ENCODE peak calls at places on chromosomes 13 and 19, in four cellular contexts. One of them, this sample, is unnamed.

GRCh38 chr13:59458908-59459579 is 704.7 kb downstream of the DIAPH3 start:
- DNase-seq in activated CD8-positive, alpha-beta T cell treated with anti-CD3 and anti-CD28 coated beads, Interleukin-2, amount 10 ng/mL, durations not matched to agents 7 days and 5 days: no peak
- DNase-seq in posterior cingulate gyrus: no peak
- DNase-seq in CD4-positive, alpha-beta T cell: no peak
- DNase-seq in this sample: no peak

GRCh38 chr13:111480976-111481375 is 160.5 kb downstream of the TEX29 start:
- DNase-seq in activated CD8-positive, alpha-beta T cell treated with anti-CD3 and anti-CD28 coated beads, Interleukin-2, amount 10 ng/mL, durations not matched to agents 7 days and 5 days: no peak
- DNase-seq in posterior cingulate gyrus: no peak
- DNase-seq in CD4-positive, alpha-beta T cell: no peak
- DNase-seq in this sample: peak; percentile 97

GRCh38 chr13:99045396-99045795 is 67.5 kb upstream of the DOCK9 start:
- DNase-seq in activated CD8-positive, alpha-beta T cell treated with anti-CD3 and anti-CD28 coated beads, Interleukin-2, amount 10 ng/mL, durations not matched to agents 7 days and 5 days: no peak
- DNase-seq in posterior cingulate gyrus: no peak
- DNase-seq in CD4-positive, alpha-beta T cell: no peak
- DNase-seq in this sample: no peak

GRCh38 chr13:113932060-113932459 is 41.8 kb downstream of the C13orf46 start:
- DNase-seq in activated CD8-positive, alpha-beta T cell treated with anti-CD3 and anti-CD28 coated beads, Interleukin-2, amount 10 ng/mL, durations not matched to agents 7 days and 5 days: no peak
- DNase-seq in posterior cingulate gyrus: no peak
- DNase-seq in CD4-positive, alpha-beta T cell: no peak
- DNase-seq in this sample: no peak

GRCh38 chr13:71039440-71039839 is 827.6 kb downstream of the DACH1 start:
- DNase-seq in activated CD8-positive, alpha-beta T cell treated with anti-CD3 and anti-CD28 coated beads, Interleukin-2, amount 10 ng/mL, durations not matched to agents 7 days and 5 days: no peak
- DNase-seq in posterior cingulate gyrus: no peak
- DNase-seq in CD4-positive, alpha-beta T cell: no peak
- DNase-seq in this sample: no peak

GRCh38 chr19:4369888-4370260 is 26.5 kb downstream of the MPND start:
- DNase-seq in activated CD8-positive, alpha-beta T cell treated with anti-CD3 and anti-CD28 coated beads, Interleukin-2, amount 10 ng/mL, durations not matched to agents 7 days and 5 days: peak; percentile 87
- DNase-seq in posterior cingulate gyrus: peak; percentile 77
- DNase-seq in CD4-positive, alpha-beta T cell: peak; percentile 76
- DNase-seq in this sample: no peak

GRCh38 chr19:41587101-41587837 is 11.3 kb downstream of the CEACAM21 start:
- DNase-seq in activated CD8-positive, alpha-beta T cell treated with anti-CD3 and anti-CD28 coated beads, Interleukin-2, amount 10 ng/mL, durations not matched to agents 7 days and 5 days: no peak
- DNase-seq in posterior cingulate gyrus: no peak
- DNase-seq in CD4-positive, alpha-beta T cell: no peak
- DNase-seq in this sample: no peak

GRCh38 chr19:47819841-47820244 is 1.9 kb upstream of the CRX start:
- DNase-seq in activated CD8-positive, alpha-beta T cell treated with anti-CD3 and anti-CD28 coated beads, Interleukin-2, amount 10 ng/mL, durations not matched to agents 7 days and 5 days: no peak
- DNase-seq in posterior cingulate gyrus: no peak
- DNase-seq in CD4-positive, alpha-beta T cell: no peak
- DNase-seq in this sample: no peak

GRCh38 chr19:17703823-17704463 is 15.3 kb upstream of the MAP1S start:
- DNase-seq in activated CD8-positive, alpha-beta T cell treated with anti-CD3 and anti-CD28 coated beads, Interleukin-2, amount 10 ng/mL, durations not matched to agents 7 days and 5 days: peak; percentile 74
- DNase-seq in posterior cingulate gyrus: peak; percentile 68
- DNase-seq in CD4-positive, alpha-beta T cell: peak; percentile 64
- DNase-seq in this sample: no peak

GRCh38 chr13:27797228-27797624 is 4.9 kb downstream of the GSX1 start:
- DNase-seq in activated CD8-positive, alpha-beta T cell treated with anti-CD3 and anti-CD28 coated beads, Interleukin-2, amount 10 ng/mL, durations not matched to agents 7 days and 5 days: no peak
- DNase-seq in posterior cingulate gyrus: no peak
- DNase-seq in CD4-positive, alpha-beta T cell: no peak
- DNase-seq in this sample: no peak

GRCh38 chr19:16078759-16079707 is 2.7 kb downstream of the TPM4 start:
- DNase-seq in activated CD8-positive, alpha-beta T cell treated with anti-CD3 and anti-CD28 coated beads, Interleukin-2, amount 10 ng/mL, durations not matched to agents 7 days and 5 days: peak; percentile 88
- DNase-seq in posterior cingulate gyrus: no peak
- DNase-seq in CD4-positive, alpha-beta T cell: peak; percentile 61
- DNase-seq in this sample: no peak

GRCh38 chr13:30734434-30734833 is 909 bp upstream of the ALOX5AP start:
- DNase-seq in activated CD8-positive, alpha-beta T cell treated with anti-CD3 and anti-CD28 coated beads, Interleukin-2, amount 10 ng/mL, durations not matched to agents 7 days and 5 days: no peak
- DNase-seq in posterior cingulate gyrus: no peak
- DNase-seq in CD4-positive, alpha-beta T cell: no peak
- DNase-seq in this sample: no peak

GRCh38 chr13:51240888-51241475 is 18.8 kb downstream of the FAM124A start:
- DNase-seq in activated CD8-positive, alpha-beta T cell treated with anti-CD3 and anti-CD28 coated beads, Interleukin-2, amount 10 ng/mL, durations not matched to agents 7 days and 5 days: no peak
- DNase-seq in posterior cingulate gyrus: no peak
- DNase-seq in CD4-positive, alpha-beta T cell: no peak
- DNase-seq in this sample: no peak

GRCh38 chr13:24668955-24669354 is 11.3 kb upstream of the ATP12A start:
- DNase-seq in activated CD8-positive, alpha-beta T cell treated with anti-CD3 and anti-CD28 coated beads, Interleukin-2, amount 10 ng/mL, durations not matched to agents 7 days and 5 days: no peak
- DNase-seq in posterior cingulate gyrus: no peak
- DNase-seq in CD4-positive, alpha-beta T cell: no peak
- DNase-seq in this sample: no peak

GRCh38 chr19:28882818-28883217 is 330.1 kb downstream of the UQCRFS1 start:
- DNase-seq in activated CD8-positive, alpha-beta T cell treated with anti-CD3 and anti-CD28 coated beads, Interleukin-2, amount 10 ng/mL, durations not matched to agents 7 days and 5 days: no peak
- DNase-seq in posterior cingulate gyrus: no peak
- DNase-seq in CD4-positive, alpha-beta T cell: no peak
- DNase-seq in this sample: no peak

GRCh38 chr13:51585234-51585672 is 991 bp downstream of the WDFY2 start:
- DNase-seq in activated CD8-positive, alpha-beta T cell treated with anti-CD3 and anti-CD28 coated beads, Interleukin-2, amount 10 ng/mL, durations not matched to agents 7 days and 5 days: no peak
- DNase-seq in posterior cingulate gyrus: no peak
- DNase-seq in CD4-positive, alpha-beta T cell: no peak
- DNase-seq in this sample: no peak

GRCh38 chr19:31784631-31785237 is 435.5 kb upstream of the TSHZ3 start:
- DNase-seq in activated CD8-positive, alpha-beta T cell treated with anti-CD3 and anti-CD28 coated beads, Interleukin-2, amount 10 ng/mL, durations not matched to agents 7 days and 5 days: no peak
- DNase-seq in posterior cingulate gyrus: no peak
- DNase-seq in CD4-positive, alpha-beta T cell: no peak
- DNase-seq in this sample: no peak

GRCh38 chr19:16338470-16339360 is 14.1 kb downstream of the KLF2 start:
- DNase-seq in activated CD8-positive, alpha-beta T cell treated with anti-CD3 and anti-CD28 coated beads, Interleukin-2, amount 10 ng/mL, durations not matched to agents 7 days and 5 days: peak; percentile 76
- DNase-seq in posterior cingulate gyrus: no peak
- DNase-seq in CD4-positive, alpha-beta T cell: peak; percentile 51
- DNase-seq in this sample: no peak

GRCh38 chr13:42047561-42048322 is 706 bp upstream of the DGKH start:
- DNase-seq in activated CD8-positive, alpha-beta T cell treated with anti-CD3 and anti-CD28 coated beads, Interleukin-2, amount 10 ng/mL, durations not matched to agents 7 days and 5 days: peak; percentile 36
- DNase-seq in posterior cingulate gyrus: no peak
- DNase-seq in CD4-positive, alpha-beta T cell: no peak
- DNase-seq in this sample: peak; percentile 6

GRCh38 chr19:55460670-55461258 is 678 bp downstream of the ISOC2 start:
- DNase-seq in activated CD8-positive, alpha-beta T cell treated with anti-CD3 and anti-CD28 coated beads, Interleukin-2, amount 10 ng/mL, durations not matched to agents 7 days and 5 days: peak; percentile 57
- DNase-seq in posterior cingulate gyrus: peak; percentile 54
- DNase-seq in CD4-positive, alpha-beta T cell: no peak
- DNase-seq in this sample: peak; percentile 58

GRCh38 chr13:37741536-37741935 is 128.0 kb downstream of the TRPC4 start:
- DNase-seq in activated CD8-positive, alpha-beta T cell treated with anti-CD3 and anti-CD28 coated beads, Interleukin-2, amount 10 ng/mL, durations not matched to agents 7 days and 5 days: no peak
- DNase-seq in posterior cingulate gyrus: no peak
- DNase-seq in CD4-positive, alpha-beta T cell: no peak
- DNase-seq in this sample: no peak

GRCh38 chr13:101916108-101916757 is 463.8 kb downstream of the ITGBL1 start:
- DNase-seq in activated CD8-positive, alpha-beta T cell treated with anti-CD3 and anti-CD28 coated beads, Interleukin-2, amount 10 ng/mL, durations not matched to agents 7 days and 5 days: no peak
- DNase-seq in posterior cingulate gyrus: peak; percentile 63
- DNase-seq in CD4-positive, alpha-beta T cell: no peak
- DNase-seq in this sample: peak; percentile 22

This sample was measured in NCI-H774.